ENCODE peak calls at places on chromosomes 16 and 17, in four cellular contexts. M, A, O and G are unnamed samples.
A peak's percentile ranks its signal among the peaks of the same experiment; 100 is the strongest.

GRCh38 chr16:29653436-29653835 is 9.6 kb upstream of the SPN start:
- DNase-seq in M (no peak), A (no peak), O (no peak), G (peak; percentile 54)

GRCh38 chr16:67207857-67208524 is 9.1 kb downstream of the ELMO3 start:
- DNase-seq in M (no peak), A (peak; percentile 83), O (no peak), G (no peak)

GRCh38 chr16:89584768-89585549 is 9.4 kb downstream of the CPNE7 start:
- DNase-seq in M (no peak), A (no peak), O (no peak), G (no peak)

GRCh38 chr17:50149099-50149424 is 1.4 kb downstream of the PPP1R9B start:
- DNase-seq in M (no peak), A (no peak), O (no peak), G (no peak)

GRCh38 chr16:12348733-12349704 is 372.5 kb downstream of the SNX29 start:
- DNase-seq in M (no peak), A (no peak), O (no peak), G (no peak)

GRCh38 chr17:48052956-48053757 is 5.0 kb downstream of the NFE2L1 start:
- DNase-seq in M (no peak), A (peak; percentile 45), O (peak; percentile 48), G (no peak)

GRCh38 chr17:80894439-80894721 is 97.3 kb upstream of the CHMP6 start:
- DNase-seq in M (no peak), A (peak; percentile 22), O (no peak), G (no peak)

GRCh38 chr17:18326039-18326438 is 10.9 kb downstream of the SMCR8 start:
- DNase-seq in M (no peak), A (no peak), O (no peak), G (no peak)

GRCh38 chr17:32356378-32356743 is 6.4 kb downstream of the ZNF207 start:
- DNase-seq in M (no peak), A (no peak), O (no peak), G (no peak)

GRCh38 chr16:64121473-64121872 is 1000.4 kb downstream of the CDH11 start:
- DNase-seq in M (no peak), A (peak; percentile 68), O (no peak), G (no peak)

GRCh38 chr17:74477411-74477810 is 11.0 kb downstream of the CD300A start:
- DNase-seq in M (no peak), A (no peak), O (no peak), G (no peak)

GRCh38 chr17:76204277-76204676 is 36.0 kb downstream of the RNF157 start:
- DNase-seq in M (no peak), A (peak; percentile 79), O (no peak), G (no peak)

GRCh38 chr17:81686614-81687013 is 2.8 kb downstream of the HGS start:
- DNase-seq in M (no peak), A (no peak), O (no peak), G (no peak)

GRCh38 chr17:57097832-57098421 is 12.9 kb downstream of the AKAP1 start:
- DNase-seq in M (no peak), A (peak; percentile 68), O (no peak), G (no peak)

GRCh38 chr16:366476-366875 is 3.9 kb downstream of the MRPL28 start:
- DNase-seq in M (no peak), A (no peak), O (no peak), G (no peak)
- H3K4me3 ChIP-seq in M (no peak overlapping the region), A (no peak overlapping the region), O (no peak overlapping the region), G (no peak overlapping the region)

GRCh38 chr16:2755158-2755557 is 2.7 kb downstream of the SRRM2 start:
- DNase-seq in M (no peak), A (no peak), O (no peak), G (no peak)
- H3K27ac ChIP-seq in M (no peak overlapping the region), A (peak overlapping the region; percentile 10), O (no peak overlapping the region), G (no peak overlapping the region)

DNA sequence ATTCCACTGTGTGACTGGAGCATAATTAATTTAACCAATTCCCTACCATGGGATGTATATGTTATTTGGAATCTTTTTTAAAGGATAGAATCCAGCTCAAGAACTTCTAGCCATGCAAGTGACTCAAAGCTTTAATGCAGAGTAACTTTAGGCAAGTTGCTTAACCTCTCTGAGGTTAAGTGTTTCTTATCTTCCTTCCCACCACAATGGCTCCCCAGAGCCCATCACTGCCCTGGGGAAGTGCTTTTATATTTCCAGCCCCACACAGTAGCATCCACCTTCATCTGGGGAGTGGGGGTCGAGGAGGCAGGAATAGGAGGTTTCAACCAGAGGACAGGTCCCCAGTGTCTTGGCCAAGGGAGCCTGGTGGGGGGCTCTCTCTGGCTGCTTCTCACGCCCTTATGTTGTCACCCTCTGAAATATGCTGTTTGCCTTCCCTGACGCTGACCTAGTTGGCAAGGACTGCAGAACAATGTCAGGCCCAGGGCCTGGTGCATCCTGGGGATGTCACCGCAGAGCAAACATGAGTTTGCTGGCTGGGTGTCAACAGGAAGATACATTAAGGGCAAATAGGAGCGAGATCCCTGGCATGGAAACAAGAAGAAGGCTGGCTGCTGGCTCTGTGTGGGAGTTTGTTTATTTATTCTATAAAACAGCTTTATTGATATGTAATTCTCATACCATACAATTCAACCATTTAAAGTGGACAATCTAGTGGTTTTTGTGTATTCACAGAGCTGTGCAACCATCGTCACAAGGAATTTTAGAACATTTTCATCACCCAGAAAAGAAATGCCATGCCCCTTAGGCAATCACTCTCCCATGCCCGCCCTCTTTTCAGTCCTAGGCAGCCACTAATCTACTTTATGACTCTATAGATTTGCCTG is 46.6 kb upstream of the WSB1 start:
- DNase-seq in M (no peak), A (peak; percentile 75), O (peak; percentile 83), G (no peak)
- H3K4me3 ChIP-seq in M (no peak overlapping the region), A (no peak overlapping the region), O (no peak overlapping the region), G (no peak overlapping the region)

DNA sequence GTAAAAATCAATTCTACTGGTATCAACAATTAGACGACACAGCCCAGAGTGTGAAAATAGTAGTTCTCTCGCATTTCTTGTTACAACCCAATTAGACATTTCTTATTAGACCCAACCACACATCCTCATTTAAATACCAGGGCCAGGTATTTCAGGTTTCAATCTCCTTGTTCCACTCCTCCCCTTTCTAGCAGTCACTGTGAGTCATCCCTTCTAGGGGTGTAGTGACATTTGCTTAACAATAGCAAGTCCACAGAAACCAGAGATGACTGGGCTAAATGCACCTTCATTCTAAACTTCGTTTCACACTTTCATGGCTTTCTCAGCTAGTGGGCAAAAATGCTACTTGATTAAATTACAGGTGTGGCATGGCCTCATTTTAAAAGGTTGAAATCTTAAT is 116.9 kb upstream of the CACNG3 start:
- DNase-seq in M (no peak), A (no peak), O (no peak), G (no peak)
- H3K27ac ChIP-seq in M (no peak overlapping the region), A (no peak overlapping the region), O (no peak overlapping the region), G (no peak overlapping the region)

GRCh38 chr17:77651983-77652382 is 306.5 kb upstream of the TNRC6C start:
- DNase-seq in M (no peak), A (no peak), O (no peak), G (no peak)
- H3K4me3 ChIP-seq in M (no peak overlapping the region), A (no peak overlapping the region), O (no peak overlapping the region), G (no peak overlapping the region)

GRCh38 chr17:59357929-59358328 is 26.5 kb downstream of the YPEL2 start:
- DNase-seq in M (no peak), A (peak; percentile 95), O (no peak), G (no peak)
- H3K27ac ChIP-seq in M (no peak overlapping the region), A (peak overlapping the region; percentile 80), O (no peak overlapping the region), G (peak overlapping the region; percentile 51)